ENCODE peak calls at places on chromosomes 3 and 15, in ten cellular contexts. O is stimulated activated CD8-positive, alpha-beta memory T cell treated with anti-CD3 and anti-CD28 coated beads, Interleukin-4, amount 100 ng/mL, for 24 hours; W is astrocyte of the spinal cord; A is upper lobe of right lung; D is activated B cell treated with CpG ODN at 0.5 μM for 24 hours; Q is GM20000; H is IMR-90; K is H4; G is GM04504; F is left cardiac atrium. J is an unnamed sample.

GRCh38 chr3:34675383-34676120 is 877.1 kb downstream of the PDCD6IP start:
- DNase-seq in O (no peak), W (peak), A (no peak), D (no peak), Q (no peak), H (no peak), K (no peak), G (no peak), F (no peak), J (no peak)

GRCh38 chr3:182259579-182259978 is 533.7 kb upstream of the ATP11B start:
- DNase-seq in O (no peak), W (no peak), A (no peak), D (no peak), Q (no peak), H (no peak), K (no peak), G (no peak), F (peak), J (no peak)

GRCh38 chr15:42640103-42640502 is 64.7 kb downstream of the STARD9 start:
- DNase-seq in O (no peak), W (no peak), A (no peak), D (no peak), Q (no peak), H (no peak), K (no peak), G (no peak), F (no peak), J (no peak)

GRCh38 chr3:52041118-52041847 is 15.1 kb downstream of the DUSP7 start:
- DNase-seq in O (no peak), W (no peak), A (no peak), D (no peak), Q (no peak), H (no peak), K (no peak), G (no peak), F (no peak), J (no peak)

GRCh38 chr15:94230436-94230885 is 900 bp upstream of the MCTP2 start:
- DNase-seq in O (no peak), W (no peak), A (no peak), D (no peak), Q (no peak), H (no peak), K (peak), G (no peak), F (no peak), J (no peak)

GRCh38 chr3:142670120-142670519 is 53.7 kb upstream of the TRPC1 start:
- DNase-seq in O (no peak), W (no peak), A (no peak), D (no peak), Q (no peak), H (no peak), K (no peak), G (no peak), F (no peak), J (no peak)

GRCh38 chr15:33699691-33700447 is 268.4 kb upstream of the CHRM5 start:
- DNase-seq in O (no peak), W (no peak), A (no peak), D (no peak), Q (no peak), H (peak), K (peak), G (no peak), F (no peak), J (no peak)

GRCh38 chr3:73509812-73510211 is 114.9 kb downstream of the PDZRN3 start:
- DNase-seq in O (no peak), W (no peak), A (no peak), D (no peak), Q (no peak), H (peak), K (no peak), G (no peak), F (no peak), J (no peak)

GRCh38 chr15:52567886-52568568 is 803 bp downstream of the ARPP19 start:
- DNase-seq in O (peak), W (no peak), A (peak), D (no peak), Q (peak), H (peak), K (no peak), G (no peak), F (no peak), J (no peak)

GRCh38 chr3:18740631-18741583 is 315.8 kb upstream of the SATB1 start:
- DNase-seq in O (peak), W (no peak), A (no peak), D (no peak), Q (peak), H (no peak), K (no peak), G (no peak), F (no peak), J (peak)

GRCh38 chr3:15899438-15899837 is 101.7 kb upstream of the ANKRD28 start:
- DNase-seq in O (no peak), W (peak), A (no peak), D (no peak), Q (no peak), H (peak), K (peak), G (peak), F (no peak), J (no peak)

GRCh38 chr3:159814161-159814560 is 174.5 kb upstream of the IL12A start:
- DNase-seq in O (no peak), W (no peak), A (no peak), D (no peak), Q (no peak), H (peak), K (peak), G (no peak), F (no peak), J (no peak)

GRCh38 chr3:151329368-151329767 is at the start of gene P2RY13:
- DNase-seq in O (no peak), W (no peak), A (no peak), D (no peak), Q (no peak), H (no peak), K (no peak), G (no peak), F (no peak), J (peak)

GRCh38 chr3:195863121-195864061 is 45.0 kb downstream of the TNK2 start:
- DNase-seq in O (peak), W (peak), A (peak), D (peak), Q (peak), H (peak), K (peak), G (peak), F (peak), J (peak)

GRCh38 chr3:131370935-131371698 is 10.5 kb upstream of the NUDT16 start:
- DNase-seq in O (no peak), W (no peak), A (no peak), D (no peak), Q (no peak), H (no peak), K (no peak), G (no peak), F (no peak), J (no peak)